ENCODE peak calls at places on chromosomes 6 and 20, in four cellular contexts. J is HepG2, Q is H1, E is K562. C is an unnamed sample.
A peak's percentile ranks its signal among the peaks of the same experiment; 100 is the strongest.

GRCh38 chr6:3230275-3231212 is 3.1 kb upstream of the TUBB2B start:
- DNase-seq in J (no peak), Q (no peak), E (no peak), C (no peak)

GRCh38 chr6:46410330-46410953 is 80.8 kb downstream of the RCAN2 start:
- DNase-seq in J (peak; percentile 57), Q (no peak), E (peak; percentile 35), C (peak; percentile 21)

GRCh38 chr6:151160869-151161268 is 78.9 kb upstream of the AKAP12 start:
- DNase-seq in J (peak; percentile 57), Q (no peak), E (no peak), C (no peak)

GRCh38 chr6:25173232-25173631 is 105.9 kb upstream of the CARMIL1 start:
- DNase-seq in J (no peak), Q (no peak), E (no peak), C (no peak)

GRCh38 chr6:166687538-166688259 is 60.6 kb upstream of the RPS6KA2 start:
- DNase-seq in J (no peak), Q (no peak), E (no peak), C (no peak)

GRCh38 chr20:4817230-4817671 is 95.5 kb downstream of the PRND start:
- DNase-seq in J (peak; percentile 35), Q (no peak), E (peak; percentile 19), C (no peak)

GRCh38 chr6:162974685-162975084 is 246.9 kb downstream of the PACRG start:
- DNase-seq in J (no peak), Q (no peak), E (no peak), C (no peak)

GRCh38 chr6:31899882-31900722 is 1.8 kb downstream of the ZBTB12 start:
- DNase-seq in J (no peak), Q (no peak), E (no peak), C (no peak)

GRCh38 chr6:108796875-108797274 is 51.3 kb upstream of the ARMC2 start:
- DNase-seq in J (no peak), Q (no peak), E (no peak), C (no peak)

GRCh38 chr20:22866757-22867425 is 168.2 kb upstream of the SSTR4 start:
- DNase-seq in J (no peak), Q (no peak), E (no peak), C (no peak)

GRCh38 chr20:52127309-52127708 is 64.3 kb downstream of the ZFP64 start:
- DNase-seq in J (no peak), Q (no peak), E (no peak), C (no peak)

GRCh38 chr6:1767481-1768246 is 157.9 kb downstream of the FOXC1 start:
- DNase-seq in J (no peak), Q (no peak), E (no peak), C (no peak)

GRCh38 chr6:7175463-7175862 is 67.7 kb downstream of the RREB1 start:
- DNase-seq in J (no peak), Q (no peak), E (no peak), C (no peak)

GRCh38 chr6:153024401-153025017 is 22.0 kb upstream of the MTRF1L start:
- DNase-seq in J (peak; percentile 75), Q (peak; percentile 19), E (peak; percentile 71), C (peak; percentile 45)

GRCh38 chr6:45432944-45433343 is 55.2 kb upstream of the SUPT3H start:
- DNase-seq in J (no peak), Q (no peak), E (no peak), C (no peak)

GRCh38 chr6:11847515-11848244 is 69.1 kb upstream of the ADTRP start:
- DNase-seq in J (no peak), Q (no peak), E (no peak), C (no peak)

GRCh38 chr6:163945813-163946212 is 531.3 kb downstream of the QKI start:
- DNase-seq in J (no peak), Q (no peak), E (no peak), C (no peak)

GRCh38 chr6:88705601-88706000 is 257.8 kb downstream of the RNGTT start:
- DNase-seq in J (no peak), Q (no peak), E (no peak), C (peak; percentile 81)

GRCh38 chr6:47153066-47153755 is 111.1 kb upstream of the ADGRF1 start:
- DNase-seq in J (peak; percentile 62), Q (no peak), E (no peak), C (no peak)

GRCh38 chr6:149923327-149923986 is 536 bp upstream of the RAET1G start:
- DNase-seq in J (no peak), Q (no peak), E (no peak), C (no peak)

GRCh38 chr20:50111120-50111828 is 1.7 kb downstream of the UBE2V1 start:
- DNase-seq in J (no peak), Q (no peak), E (no peak), C (no peak)

GRCh38 chr6:154123567-154123966 is 84.5 kb downstream of the OPRM1 start:
- DNase-seq in J (no peak), Q (no peak), E (no peak), C (no peak)

GRCh38 chr6:132708002-132708401 is 5.9 kb downstream of the VNN1 start:
- DNase-seq in J (no peak), Q (no peak), E (no peak), C (no peak)

GRCh38 chr6:74585779-74586178 is 620.1 kb downstream of the COL12A1 start:
- DNase-seq in J (no peak), Q (no peak), E (no peak), C (no peak)

GRCh38 chr20:22464312-22465003 is 119.9 kb downstream of the FOXA2 start:
- DNase-seq in J (no peak), Q (no peak), E (no peak), C (no peak)

GRCh38 chr20:52104546-52105044 is 87.0 kb downstream of the ZFP64 start:
- DNase-seq in J (no peak), Q (peak; percentile 25), E (no peak), C (no peak)

GRCh38 chr6:124881898-124882579 is 80.2 kb upstream of the RNF217 start:
- DNase-seq in J (no peak), Q (no peak), E (no peak), C (no peak)

GRCh38 chr6:19873031-19873430 is 35.9 kb downstream of the ID4 start:
- DNase-seq in J (peak; percentile 49), Q (no peak), E (no peak), C (no peak)

GRCh38 chr6:15243994-15244604 is 1.8 kb upstream of the JARID2 start:
- DNase-seq in J (no peak), Q (no peak), E (no peak), C (no peak)

GRCh38 chr6:93423542-93423941 is 4.2 kb upstream of the EPHA7 start:
- DNase-seq in J (peak; percentile 62), Q (no peak), E (no peak), C (no peak)

GRCh38 chr6:34493344-34493743 is 27.5 kb downstream of the PACSIN1 start:
- DNase-seq in J (no peak), Q (no peak), E (no peak), C (no peak)

GRCh38 chr20:25584905-25585704 is at the start of gene NINL:
- DNase-seq in J (peak; percentile 82), Q (peak; percentile 47), E (peak; percentile 61), C (no peak)

GRCh38 chr6:111411978-111412574 is 70.9 kb downstream of the REV3L start:
- DNase-seq in J (no peak), Q (no peak), E (no peak), C (peak; percentile 48)

GRCh38 chr20:18132663-18133062 is 5.0 kb upstream of the KAT14 start:
- DNase-seq in J (no peak), Q (no peak), E (no peak), C (no peak)
- TF ChIP-seq CHD2 in J (no peak), Q (no peak), E (no peak), C (no peak)

GRCh38 chr20:1562622-1563021 is 5.1 kb upstream of the SIRPD start:
- DNase-seq in J (peak; percentile 0), Q (no peak), E (peak; percentile 0), C (no peak)
- TF ChIP-seq ATF3 in J (no peak), Q (no peak), E (no peak), C (no peak)

DNA sequence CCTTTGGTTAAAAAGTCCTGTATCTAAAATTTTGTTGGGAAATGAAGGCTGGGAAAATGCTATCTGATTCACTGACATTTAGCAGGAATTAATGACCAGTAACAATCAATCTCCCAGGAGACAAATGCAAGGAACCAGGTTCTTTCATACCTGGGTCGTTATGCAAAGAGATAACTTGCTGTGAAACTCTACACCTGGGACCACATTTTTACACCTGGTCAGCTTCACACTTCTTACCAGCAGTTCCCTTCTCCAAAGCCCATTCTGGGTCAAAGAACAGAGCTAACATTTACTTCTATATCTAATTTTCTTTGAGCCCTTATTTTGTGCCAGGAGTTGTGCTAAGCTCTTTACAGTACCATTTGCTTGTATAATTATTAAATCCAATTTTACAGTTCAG is 27.4 kb upstream of the STXBP5 start:
- DNase-seq in J (no peak), Q (no peak), E (no peak), C (no peak)
- TF ChIP-seq RAD21 in J (no peak), Q (no peak), E (no peak), C (no peak)

DNA sequence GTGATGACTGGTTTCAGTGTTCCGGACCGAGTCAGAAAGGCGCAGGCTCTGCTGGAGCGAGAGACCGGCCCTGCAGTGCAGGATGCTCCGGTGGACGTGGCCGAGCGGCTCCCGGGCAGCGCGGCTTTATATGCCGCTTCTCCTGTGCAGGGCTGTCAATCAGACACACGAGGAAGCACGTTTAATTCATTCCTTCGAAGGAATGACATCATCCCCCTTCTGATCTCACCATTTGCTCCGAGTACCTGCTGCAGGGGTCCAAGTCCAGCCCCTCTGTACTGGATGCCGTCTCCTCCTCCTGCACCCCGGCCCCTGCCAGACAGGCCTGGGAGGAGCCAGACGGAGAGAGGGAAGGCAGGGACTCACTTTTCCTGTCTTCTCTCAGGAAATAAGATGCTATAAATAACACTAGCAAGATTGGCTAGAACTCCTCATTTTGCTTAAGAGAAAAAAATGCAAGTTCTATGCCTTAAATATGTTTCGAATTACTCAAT is at the start of gene THBS2:
- DNase-seq in J (no peak), Q (no peak), E (no peak), C (no peak)
- TF ChIP-seq CHD2 in J (no peak), Q (no peak), E (no peak), C (no peak)

DNA sequence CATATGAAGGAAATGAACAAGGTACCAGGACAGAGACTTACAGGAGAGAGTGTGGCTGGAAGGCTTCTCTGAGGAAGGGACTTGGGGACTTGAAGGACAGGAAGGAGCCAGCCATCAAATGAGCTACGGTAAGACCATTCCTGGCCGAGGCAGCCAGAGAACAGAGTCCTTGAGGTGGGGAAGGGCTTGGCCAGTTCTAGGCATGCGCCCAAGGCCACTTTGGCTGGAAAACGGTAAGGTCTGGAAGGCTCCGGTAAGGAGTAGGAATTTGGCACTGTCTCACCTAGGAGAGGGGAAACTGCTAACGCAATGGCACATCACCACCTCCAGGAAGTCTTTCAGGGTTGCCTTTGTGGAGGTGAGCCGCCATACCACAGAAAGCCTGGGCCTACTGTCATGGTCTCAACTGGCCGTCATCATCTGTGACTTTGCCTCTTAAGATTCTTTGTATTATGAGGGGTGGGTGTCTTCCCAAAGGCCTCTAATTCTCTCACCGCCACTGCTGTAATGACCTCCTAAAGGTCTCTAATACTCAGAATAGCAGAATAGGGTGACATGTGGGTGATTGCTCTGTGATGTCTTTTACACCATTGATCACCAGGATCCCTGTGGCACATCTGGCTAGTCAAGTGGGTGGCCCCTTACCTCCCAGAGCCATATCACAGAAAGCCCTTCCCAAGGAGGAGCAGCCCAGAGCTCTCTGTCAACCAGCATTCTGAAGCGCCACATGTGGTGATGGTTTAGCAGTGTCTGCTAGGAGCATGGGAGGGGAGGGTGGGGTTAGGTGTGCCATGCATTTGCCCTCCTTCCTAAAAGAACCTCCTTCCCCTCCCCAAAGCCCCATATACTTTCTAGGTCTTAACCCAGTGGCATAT is 17.7 kb upstream of the STX16 start:
- DNase-seq in J (no peak), Q (no peak), E (no peak), C (no peak)
- TF ChIP-seq ATF3 in J (no peak), Q (no peak), E (no peak), C (no peak)

C was measured in GM12878.